ENCODE peak calls at places on chromosomes 11 and 22, in ten cellular contexts. J is effector memory CD4-positive, alpha-beta T cell; Y is mesenchymal stem cell; B is GM23338; F is A549; I is hepatocyte; L is mucosa of descending colon; U is small intestine; Z is psoas muscle; X is mammary epithelial cell. A is an unnamed sample.

GRCh38 chr11:12179019-12179418 is 68.6 kb downstream of the MICAL2 start:
- DNase-seq in I (no peak), J (no peak), B (no peak), X (no peak), U (peak; percentile 76), F (no peak), Y (no peak), Z (no peak), L (peak; percentile 75), A (no peak)

GRCh38 chr11:117072517-117073218 is 25.6 kb downstream of the SIK3 start:
- DNase-seq in I (peak; percentile 63), X (peak; percentile 92), J (no peak), Y (peak; percentile 96), Z (no peak), L (no peak), B (no peak), F (peak; percentile 87), U (peak; percentile 59), A (peak; percentile 33)

GRCh38 chr11:99069831-99070444 is 49.2 kb downstream of the CNTN5 start:
- DNase-seq in F (no peak), Y (peak; percentile 29), L (no peak), J (no peak), B (peak; percentile 45), U (peak; percentile 3), Z (no peak), X (peak; percentile 0), I (peak; percentile 49), A (peak; percentile 14)

GRCh38 chr22:47169801-47170140 is 407.3 kb downstream of the TBC1D22A start:
- DNase-seq in X (no peak), J (no peak), I (no peak), Y (no peak), B (no peak), Z (peak; percentile 23), L (no peak), F (no peak), U (no peak), A (peak; percentile 3)

GRCh38 chr11:86551286-86551685 is 121.1 kb downstream of the ME3 start:
- DNase-seq in I (peak; percentile 52), U (peak; percentile 83), B (no peak), J (no peak), Y (peak; percentile 89), X (peak; percentile 81), L (no peak), Z (no peak), F (peak; percentile 64), A (peak; percentile 53)

GRCh38 chr22:40512426-40513136 is 123.9 kb downstream of the MRTFA start:
- DNase-seq in Y (peak; percentile 100), I (peak; percentile 32), J (no peak), Z (no peak), B (no peak), U (no peak), X (peak; percentile 94), F (peak; percentile 92), L (no peak), A (no peak)

GRCh38 chr11:116107229-116107628 is 603.0 kb upstream of the CADM1 start:
- DNase-seq in X (no peak), U (no peak), F (no peak), L (no peak), Y (no peak), I (no peak), J (no peak), Z (no peak), B (peak; percentile 78), A (no peak)

GRCh38 chr11:124717421-124717785 is 22.3 kb upstream of the NRGN start:
- DNase-seq in U (no peak), F (no peak), B (no peak), L (no peak), Z (no peak), J (no peak), X (peak; percentile 78), I (no peak), Y (peak; percentile 10), A (no peak)

GRCh38 chr11:9138612-9139579 is 47.5 kb upstream of the SCUBE2 start:
- DNase-seq in Z (no peak), B (no peak), U (no peak), I (peak; percentile 10), J (no peak), Y (peak; percentile 79), L (no peak), X (peak; percentile 96), F (peak; percentile 86), A (peak; percentile 55)

GRCh38 chr22:17368727-17369552 is at the start of gene CECR2:
- DNase-seq in J (no peak), X (no peak), Y (peak; percentile 1), F (peak; percentile 21), U (no peak), B (peak; percentile 85), I (peak; percentile 78), Z (peak; percentile 83), L (no peak), A (no peak)

GRCh38 chr11:12802418-12803085 is 128.3 kb downstream of the TEAD1 start:
- DNase-seq in X (peak; percentile 99), B (peak; percentile 27), F (peak; percentile 97), Y (peak; percentile 85), L (peak; percentile 88), U (peak; percentile 98), Z (no peak), J (no peak), I (peak; percentile 94), A (peak; percentile 61)

GRCh38 chr11:16321148-16321547 is 35.2 kb downstream of the SOX6 start:
- DNase-seq in B (no peak), Y (no peak), I (no peak), X (peak; percentile 73), Z (no peak), F (no peak), U (no peak), J (no peak), L (no peak), A (no peak)

GRCh38 chr22:29331213-29331612 is 15.7 kb upstream of the RASL10A start:
- DNase-seq in F (no peak), Z (no peak), I (no peak), B (no peak), J (no peak), U (no peak), L (no peak), Y (no peak), X (no peak), A (peak; percentile 77)

GRCh38 chr11:74546752-74547151 is 45.6 kb upstream of the POLD3 start:
- DNase-seq in Z (no peak), U (peak; percentile 86), L (peak; percentile 67), I (peak; percentile 51), Y (no peak), J (no peak), X (peak; percentile 94), F (no peak), B (no peak), A (no peak)

GRCh38 chr11:1300569-1301187 is 8.8 kb downstream of the TOLLIP start:
- DNase-seq in L (no peak), B (no peak), J (no peak), Y (no peak), Z (no peak), X (no peak), I (no peak), U (no peak), F (no peak), A (no peak)

GRCh38 chr11:61737636-61738386 is 14.6 kb upstream of the MYRF start:
- DNase-seq in U (no peak), X (no peak), J (no peak), Y (no peak), I (no peak), F (no peak), B (no peak), L (no peak), Z (no peak), A (no peak)

GRCh38 chr11:128720522-128720985 is 26.7 kb downstream of the FLI1 start:
- DNase-seq in X (no peak), Y (peak; percentile 61), U (no peak), B (peak; percentile 48), L (no peak), Z (no peak), I (peak; percentile 10), F (no peak), J (no peak), A (no peak)

GRCh38 chr11:130877532-130877931 is 38.7 kb downstream of the SNX19 start:
- DNase-seq in L (no peak), B (no peak), J (no peak), U (peak; percentile 9), X (no peak), I (no peak), F (no peak), Y (no peak), Z (no peak), A (no peak)
- H3K4me1 ChIP-seq in L (no peaks in the 10 kb centered on the region), B (no peaks in the 10 kb centered on the region), J (no peaks in the 10 kb centered on the region), U (no peaks in the 10 kb centered on the region), X (peaks cover 8% of the 10 kb centered on the region), I (peaks cover 5% of the 10 kb centered on the region), F (no peaks in the 10 kb centered on the region), Y (peaks cover 4% of the 10 kb centered on the region), Z (peaks cover 22% of the 10 kb centered on the region), A (no peaks in the 10 kb centered on the region)

GRCh38 chr11:57311109-57311936 is 13.4 kb downstream of the TNKS1BP1 start:
- DNase-seq in Z (peak; percentile 99), U (peak; percentile 95), Y (peak; percentile 97), L (peak; percentile 95), F (peak; percentile 92), I (peak; percentile 96), B (peak; percentile 97), J (no peak), X (peak; percentile 96), A (peak; percentile 98)

GRCh38 chr11:57310630-57311086 is 14.1 kb downstream of the TNKS1BP1 start:
- DNase-seq in U (peak; percentile 87), B (no peak), I (peak; percentile 70), F (no peak), J (no peak), Z (no peak), L (no peak), X (no peak), Y (no peak), A (peak; percentile 75)

GRCh38 chr11:57308426-57309060 is 16.2 kb downstream of the TNKS1BP1 start:
- DNase-seq in X (no peak), L (peak; percentile 45), Y (no peak), J (no peak), I (no peak), Z (peak; percentile 50), U (no peak), B (no peak), F (no peak), A (no peak)

GRCh38 chr11:57309106-57310059 is 15.4 kb downstream of the TNKS1BP1 start:
- DNase-seq in Y (no peak), B (no peak), I (no peak), F (no peak), X (no peak), Z (peak; percentile 51), L (peak; percentile 45), J (no peak), U (no peak), A (no peak)

GRCh38 chr11:57310091-57310490 is 14.7 kb downstream of the TNKS1BP1 start:
- DNase-seq in Y (no peak), F (no peak), B (no peak), I (no peak), J (no peak), U (no peak), X (no peak), L (peak; percentile 46), Z (peak; percentile 64), A (no peak)
- H3K4me1 ChIP-seq in Y (peaks cover 58% of the 10 kb centered on the region), F (peaks cover 50% of the 10 kb centered on the region), B (peaks cover 18% of the 10 kb centered on the region), I (peaks cover 29% of the 10 kb centered on the region), J (peaks cover 7% of the 10 kb centered on the region), U (peaks cover 3% of the 10 kb centered on the region), X (peaks cover 72% of the 10 kb centered on the region), L (peaks cover 27% of the 10 kb centered on the region), Z (peaks cover 65% of the 10 kb centered on the region), A (peaks cover 62% of the 10 kb centered on the region)

GRCh38 chr11:118928108-118928869 is 2.6 kb upstream of the BCL9L start:
- DNase-seq in X (peak; percentile 92), L (peak; percentile 95), F (peak; percentile 93), Y (peak; percentile 94), B (peak; percentile 93), Z (peak; percentile 96), U (peak; percentile 98), I (peak; percentile 96), J (peak; percentile 94), A (peak; percentile 98)
- H3K4me1 ChIP-seq in X (peaks cover 44% of the 10 kb centered on the region), L (peaks cover 21% of the 10 kb centered on the region), F (peaks cover 27% of the 10 kb centered on the region), Y (peaks cover 20% of the 10 kb centered on the region), B (peaks cover 39% of the 10 kb centered on the region), Z (peaks cover 22% of the 10 kb centered on the region), U (peaks cover 2% of the 10 kb centered on the region), I (peaks cover 21% of the 10 kb centered on the region), J (peaks cover 32% of the 10 kb centered on the region), A (peaks cover 21% of the 10 kb centered on the region)

GRCh38 chr11:45850446-45850845 is 3.2 kb downstream of the CRY2 start:
- DNase-seq in Z (no peak), U (no peak), Y (peak; percentile 54), J (no peak), L (no peak), X (no peak), F (no peak), I (no peak), B (no peak), A (no peak)
- H3K4me1 ChIP-seq in Z (peaks cover 79% of the 10 kb centered on the region), U (peaks cover 12% of the 10 kb centered on the region), Y (peaks cover 7% of the 10 kb centered on the region), J (peaks cover 24% of the 10 kb centered on the region), L (peaks cover 34% of the 10 kb centered on the region), X (peaks cover 5% of the 10 kb centered on the region), F (peaks cover 12% of the 10 kb centered on the region), I (peaks cover 3% of the 10 kb centered on the region), B (peaks cover 49% of the 10 kb centered on the region), A (peaks cover 22% of the 10 kb centered on the region)